ENCODE peak calls at places on chromosomes 1 and 21, in nine cellular contexts. Z is stimulated activated CD4-positive, alpha-beta T cell treated with anti-CD3 and anti-CD28 coated beads, Interleukin-12 subunit alpha, Interleukin-12 subunit beta, amount 100 ng/mL, for 4 hours; H is upper lobe of left lung; D is stomach; P is A549; A is T follicular helper cell; S is GM19239; Q is OCI-M1; X is AG20443. T is an unnamed sample.

GRCh38 chr1:188986751-188987417 is 1490.8 kb downstream of the BRINP3 start:
- DNase-seq in X (no peak), D (no peak), S (no peak), P (no peak), Z (no peak), H (no peak), A (no peak), Q (no peak), T (no peak)

GRCh38 chr1:228281631-228282328 is 73.9 kb downstream of the OBSCN start:
- DNase-seq in Z (no peak), A (no peak), S (no peak), H (peak), D (peak), Q (no peak), P (no peak), X (no peak), T (no peak)

GRCh38 chr21:43027846-43028731 is 47.5 kb downstream of the CBS start:
- DNase-seq in S (no peak), Z (no peak), Q (no peak), A (no peak), P (no peak), X (no peak), H (no peak), D (no peak), T (no peak)

GRCh38 chr1:37763791-37764741 is 854 bp downstream of the EPHA10 start:
- DNase-seq in D (no peak), Q (peak), Z (peak), S (no peak), P (no peak), X (peak), A (no peak), H (no peak), T (peak)

GRCh38 chr1:51612349-51612982 is 4.4 kb upstream of the OSBPL9 start:
- DNase-seq in P (no peak), D (no peak), Z (no peak), H (no peak), X (no peak), S (no peak), Q (no peak), A (no peak), T (no peak)

GRCh38 chr1:173164686-173165085 is 42.4 kb downstream of the TNFSF4 start:
- DNase-seq in S (no peak), P (no peak), H (no peak), X (no peak), Q (no peak), A (no peak), D (no peak), Z (no peak), T (no peak)

GRCh38 chr1:86352096-86352495 is 44.0 kb downstream of the ODF2L start:
- DNase-seq in Z (no peak), A (no peak), Q (no peak), S (no peak), H (no peak), D (no peak), P (no peak), X (peak), T (no peak)

GRCh38 chr1:204171751-204172178 is 5.6 kb upstream of the REN start:
- DNase-seq in Q (no peak), X (no peak), P (peak), S (no peak), H (no peak), D (no peak), Z (no peak), A (no peak), T (no peak)

GRCh38 chr1:230114245-230114651 is 47.2 kb downstream of the GALNT2 start:
- DNase-seq in X (no peak), A (no peak), S (no peak), P (no peak), Q (no peak), H (no peak), Z (no peak), D (no peak), T (no peak)

GRCh38 chr1:11697893-11698210 is 6.3 kb downstream of the DRAXIN start:
- DNase-seq in P (no peak), H (no peak), Z (no peak), X (no peak), Q (no peak), D (no peak), A (no peak), S (no peak), T (no peak)